ENCODE peak calls at places on chromosomes 4 and X, in six cellular contexts. One of them, this sample, is unnamed.

GRCh38 chr4:13670456-13671150 is 43.1 kb upstream of the BOD1L1 start:
- DNase-seq in AG09319: no peak
- DNase-seq in mucosa of descending colon: no peak
- DNase-seq in brain microvascular endothelial cell: no peak
- DNase-seq in osteocyte: no peak
- DNase-seq in BJ: no peak
- DNase-seq in this sample: no peak

GRCh38 chrX:84737471-84737871 is 235.2 kb upstream of the HDX start:
- DNase-seq in brain microvascular endothelial cell: no peak
- DNase-seq in BJ: no peak
- DNase-seq in AG09319: no peak
- DNase-seq in mucosa of descending colon: no peak
- DNase-seq in osteocyte: no peak
- DNase-seq in this sample: no peak

GRCh38 chr4:99763635-99764101 is 53.0 kb upstream of the DAPP1 start:
- DNase-seq in osteocyte: no peak
- DNase-seq in AG09319: peak
- DNase-seq in brain microvascular endothelial cell: peak
- DNase-seq in mucosa of descending colon: no peak
- DNase-seq in BJ: peak
- DNase-seq in this sample: no peak

GRCh38 chr4:70874268-70875156 is 27.7 kb upstream of the MOB1B start:
- DNase-seq in mucosa of descending colon: no peak
- DNase-seq in BJ: no peak
- DNase-seq in AG09319: no peak
- DNase-seq in brain microvascular endothelial cell: no peak
- DNase-seq in osteocyte: no peak
- DNase-seq in this sample: no peak

GRCh38 chr4:185933078-185933581 is 121.1 kb upstream of the SORBS2 start:
- DNase-seq in osteocyte: no peak
- DNase-seq in mucosa of descending colon: no peak
- DNase-seq in AG09319: no peak
- DNase-seq in BJ: no peak
- DNase-seq in brain microvascular endothelial cell: peak
- DNase-seq in this sample: no peak

GRCh38 chrX:18151661-18152060 is 69.0 kb downstream of the BEND2 start:
- DNase-seq in BJ: no peak
- DNase-seq in brain microvascular endothelial cell: no peak
- DNase-seq in osteocyte: no peak
- DNase-seq in mucosa of descending colon: no peak
- DNase-seq in AG09319: no peak
- DNase-seq in this sample: no peak

GRCh38 chr4:185127021-185127925 is 15.8 kb upstream of the SLC25A4 start:
- DNase-seq in brain microvascular endothelial cell: no peak
- DNase-seq in BJ: no peak
- DNase-seq in mucosa of descending colon: no peak
- DNase-seq in AG09319: no peak
- DNase-seq in osteocyte: no peak
- DNase-seq in this sample: no peak

GRCh38 chrX:20523626-20524312 is 257.1 kb upstream of the RPS6KA3 start:
- DNase-seq in osteocyte: no peak
- DNase-seq in mucosa of descending colon: no peak
- DNase-seq in brain microvascular endothelial cell: no peak
- DNase-seq in AG09319: no peak
- DNase-seq in BJ: no peak
- DNase-seq in this sample: no peak

GRCh38 chr4:84167579-84167978 is 331.5 kb downstream of the NKX6-1 start:
- DNase-seq in mucosa of descending colon: no peak
- DNase-seq in AG09319: no peak
- DNase-seq in BJ: no peak
- DNase-seq in brain microvascular endothelial cell: no peak
- DNase-seq in osteocyte: no peak
- DNase-seq in this sample: no peak
- TF ChIP-seq CTCF in mucosa of descending colon: no peak
- TF ChIP-seq CTCF in AG09319: no peak
- TF ChIP-seq CTCF in BJ: no peak
- TF ChIP-seq CTCF in brain microvascular endothelial cell: peak
- TF ChIP-seq CTCF in osteocyte: peak
- TF ChIP-seq CTCF in this sample: no peak

GRCh38 chrX:119186763-119187162 is 49.3 kb upstream of the PGRMC1 start:
- DNase-seq in brain microvascular endothelial cell: no peak
- DNase-seq in BJ: no peak
- DNase-seq in AG09319: no peak
- DNase-seq in osteocyte: peak
- DNase-seq in mucosa of descending colon: no peak
- DNase-seq in this sample: no peak

GRCh38 chrX:119187298-119187697 is 48.8 kb upstream of the PGRMC1 start:
- DNase-seq in brain microvascular endothelial cell: no peak
- DNase-seq in mucosa of descending colon: no peak
- DNase-seq in osteocyte: peak
- DNase-seq in BJ: no peak
- DNase-seq in AG09319: no peak
- DNase-seq in this sample: no peak

GRCh38 chrX:119186194-119186593 is 49.9 kb upstream of the PGRMC1 start:
- DNase-seq in osteocyte: no peak
- DNase-seq in BJ: no peak
- DNase-seq in mucosa of descending colon: no peak
- DNase-seq in brain microvascular endothelial cell: no peak
- DNase-seq in AG09319: no peak
- DNase-seq in this sample: no peak

GRCh38 chrX:119177278-119177677 is 49.7 kb upstream of the KIAA1210 start:
- DNase-seq in brain microvascular endothelial cell: no peak
- DNase-seq in mucosa of descending colon: no peak
- DNase-seq in AG09319: no peak
- DNase-seq in osteocyte: peak
- DNase-seq in BJ: no peak
- DNase-seq in this sample: no peak

GRCh38 chrX:119181491-119181890 is 53.9 kb upstream of the KIAA1210 start:
- DNase-seq in AG09319: no peak
- DNase-seq in mucosa of descending colon: peak
- DNase-seq in osteocyte: peak
- DNase-seq in brain microvascular endothelial cell: no peak
- DNase-seq in BJ: no peak
- DNase-seq in this sample: no peak
- TF ChIP-seq CTCF in AG09319: peak
- TF ChIP-seq CTCF in mucosa of descending colon: no peak
- TF ChIP-seq CTCF in osteocyte: no peak
- TF ChIP-seq CTCF in brain microvascular endothelial cell: peak
- TF ChIP-seq CTCF in BJ: no peak
- TF ChIP-seq CTCF in this sample: peak

DNA sequence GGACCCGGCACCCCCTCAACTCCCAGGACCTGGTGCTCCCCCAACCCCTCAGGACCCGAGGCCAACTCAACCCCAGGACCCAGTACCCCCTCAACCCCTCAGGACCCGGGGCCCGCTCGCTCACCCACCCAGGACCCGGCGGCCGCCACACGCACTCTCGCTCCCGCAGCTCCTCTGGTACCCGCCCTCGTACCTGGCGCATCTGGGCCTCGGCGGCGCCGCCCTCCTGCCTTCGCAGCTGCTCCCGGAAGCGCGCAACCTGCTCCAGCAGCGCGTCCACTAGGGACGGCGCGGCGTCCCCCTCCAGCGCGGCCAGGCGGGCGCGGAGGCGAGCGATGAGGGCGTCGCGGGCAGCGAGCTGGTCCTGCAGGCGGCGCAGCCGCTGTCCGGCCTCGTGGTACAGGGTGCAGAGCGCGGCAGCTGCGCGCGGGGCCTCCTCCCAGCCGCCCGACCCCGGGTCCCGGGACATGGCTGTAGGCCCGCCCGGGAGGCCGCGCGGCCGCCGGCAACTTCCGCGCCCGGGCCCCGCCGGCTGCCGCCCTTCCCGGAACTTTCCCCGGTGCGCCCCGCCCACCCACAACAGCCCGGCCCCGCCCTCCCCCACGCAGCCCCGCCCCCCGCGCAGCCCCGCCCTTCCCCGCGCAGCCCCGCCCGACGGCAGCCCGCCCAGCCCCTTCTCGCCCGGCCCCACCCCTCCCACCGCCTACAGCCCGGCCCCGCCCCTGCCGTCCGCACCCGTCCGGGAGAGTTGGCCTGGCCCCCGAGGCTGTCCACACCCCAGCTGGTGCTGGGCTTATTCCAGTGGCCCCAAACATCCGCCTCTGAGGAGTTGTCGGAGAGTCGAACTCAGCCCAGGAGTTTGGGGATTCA is at the start of gene TNIP2:
- DNase-seq in mucosa of descending colon: peak
- DNase-seq in brain microvascular endothelial cell: peak
- DNase-seq in osteocyte: peak
- DNase-seq in BJ: no peak
- DNase-seq in AG09319: peak
- DNase-seq in this sample: no peak
- TF ChIP-seq CTCF in mucosa of descending colon: no peak
- TF ChIP-seq CTCF in brain microvascular endothelial cell: peak
- TF ChIP-seq CTCF in osteocyte: peak
- TF ChIP-seq CTCF in BJ: peak
- TF ChIP-seq CTCF in AG09319: no peak
- TF ChIP-seq CTCF in this sample: peak

GRCh38 chrX:42714981-42715688 is 62.8 kb downstream of the PPP1R2C start:
- DNase-seq in mucosa of descending colon: peak
- DNase-seq in BJ: no peak
- DNase-seq in osteocyte: no peak
- DNase-seq in brain microvascular endothelial cell: no peak
- DNase-seq in AG09319: no peak
- DNase-seq in this sample: no peak
- TF ChIP-seq CTCF in mucosa of descending colon: peak
- TF ChIP-seq CTCF in BJ: no peak
- TF ChIP-seq CTCF in osteocyte: peak
- TF ChIP-seq CTCF in brain microvascular endothelial cell: peak
- TF ChIP-seq CTCF in AG09319: peak
- TF ChIP-seq CTCF in this sample: peak

DNA sequence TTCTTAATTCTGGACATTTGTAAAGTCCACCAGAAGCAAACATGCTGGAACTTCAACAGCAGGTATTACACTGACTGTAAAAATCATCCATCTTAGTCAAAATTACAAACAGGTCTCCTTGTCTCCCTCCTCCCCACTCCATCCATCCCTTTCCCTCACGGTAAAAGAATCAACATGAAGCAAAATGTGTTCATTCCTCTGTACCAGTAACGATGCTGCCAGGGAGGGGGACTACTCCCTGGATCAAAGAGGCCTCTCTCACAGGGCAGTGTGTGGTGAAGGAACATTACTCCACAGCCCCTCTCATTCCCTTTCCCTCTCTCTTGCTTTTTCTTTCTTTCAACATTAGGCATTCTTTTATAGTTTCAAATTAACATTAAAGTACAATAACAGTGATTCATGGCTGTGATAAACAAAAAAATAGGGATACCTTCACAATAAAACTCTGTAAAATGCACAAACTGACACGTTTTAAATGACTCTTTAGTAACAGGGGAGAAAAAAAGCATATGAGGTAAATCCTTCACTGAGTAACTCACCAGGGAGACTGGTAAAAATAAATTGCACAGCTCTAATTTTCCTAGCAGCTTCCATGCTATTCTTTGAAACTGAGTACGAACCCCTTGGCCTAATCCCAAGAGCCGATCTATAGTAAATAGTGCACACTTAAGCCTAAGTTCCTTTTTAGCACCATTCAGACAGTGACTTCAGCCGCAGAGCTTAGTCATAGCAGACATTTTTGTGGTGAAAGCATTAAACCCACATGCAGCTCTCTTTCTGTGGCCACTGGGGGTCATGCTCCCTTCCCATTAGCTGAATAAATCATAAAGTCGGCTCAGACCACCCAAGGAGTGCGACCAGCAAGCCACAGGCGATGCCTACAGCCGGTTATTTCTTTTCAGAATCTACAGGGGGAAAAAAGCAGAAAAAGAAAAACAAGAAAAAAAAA is 215.6 kb upstream of the GYPA start:
- DNase-seq in AG09319: no peak
- DNase-seq in mucosa of descending colon: peak
- DNase-seq in BJ: peak
- DNase-seq in brain microvascular endothelial cell: peak
- DNase-seq in osteocyte: peak
- DNase-seq in this sample: peak
- TF ChIP-seq CTCF in AG09319: no peak
- TF ChIP-seq CTCF in mucosa of descending colon: no peak
- TF ChIP-seq CTCF in BJ: no peak
- TF ChIP-seq CTCF in brain microvascular endothelial cell: peak
- TF ChIP-seq CTCF in osteocyte: peak
- TF ChIP-seq CTCF in this sample: peak

GRCh38 chr4:133484287-133484686 is 335.2 kb downstream of the PCDH10 start:
- DNase-seq in osteocyte: no peak
- DNase-seq in brain microvascular endothelial cell: no peak
- DNase-seq in AG09319: no peak
- DNase-seq in BJ: no peak
- DNase-seq in mucosa of descending colon: no peak
- DNase-seq in this sample: no peak

DNA sequence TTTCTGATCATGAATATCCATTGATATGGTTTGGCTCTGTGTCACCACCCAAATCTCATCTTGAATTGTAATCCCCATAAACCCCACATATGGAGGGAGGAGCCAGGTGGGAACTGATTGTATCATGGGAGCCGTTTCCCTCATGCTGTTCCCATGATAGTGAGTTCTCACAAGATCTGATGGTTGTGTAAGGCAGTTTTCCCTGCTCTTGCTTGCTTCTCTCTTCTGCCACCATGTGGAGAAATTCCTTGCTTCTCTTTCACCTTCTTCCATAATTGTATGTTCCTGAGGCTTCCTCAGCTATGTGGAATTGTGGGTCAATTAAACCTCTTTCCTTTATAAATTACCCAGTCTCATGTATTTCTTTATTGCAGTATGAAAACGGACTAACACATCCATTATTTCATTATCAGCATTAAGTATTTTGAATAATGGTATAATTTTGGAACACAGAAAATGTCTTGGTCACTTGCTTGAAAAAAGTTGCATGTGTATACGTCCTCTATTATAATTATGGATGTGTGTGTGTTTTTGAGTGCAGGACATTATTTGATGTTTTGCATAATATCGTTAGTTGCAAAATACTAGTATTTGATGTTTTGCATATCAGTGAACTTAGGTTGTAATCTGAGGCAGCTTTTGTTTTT is 334.6 kb downstream of the PCDH10 start:
- DNase-seq in brain microvascular endothelial cell: peak
- DNase-seq in BJ: peak
- DNase-seq in osteocyte: no peak
- DNase-seq in AG09319: no peak
- DNase-seq in mucosa of descending colon: peak
- DNase-seq in this sample: no peak
- TF ChIP-seq CTCF in brain microvascular endothelial cell: peak
- TF ChIP-seq CTCF in BJ: peak
- TF ChIP-seq CTCF in osteocyte: peak
- TF ChIP-seq CTCF in AG09319: no peak
- TF ChIP-seq CTCF in mucosa of descending colon: no peak
- TF ChIP-seq CTCF in this sample: peak

GRCh38 chr4:80094191-80094590 is 21.2 kb upstream of the ANTXR2 start:
- DNase-seq in BJ: no peak
- DNase-seq in AG09319: no peak
- DNase-seq in mucosa of descending colon: no peak
- DNase-seq in brain microvascular endothelial cell: no peak
- DNase-seq in osteocyte: no peak
- DNase-seq in this sample: no peak
- TF ChIP-seq CTCF in BJ: no peak
- TF ChIP-seq CTCF in AG09319: no peak
- TF ChIP-seq CTCF in mucosa of descending colon: no peak
- TF ChIP-seq CTCF in brain microvascular endothelial cell: no peak
- TF ChIP-seq CTCF in osteocyte: no peak
- TF ChIP-seq CTCF in this sample: no peak

This sample was measured in chondrocyte.